ENCODE peak calls at places on chromosomes 13 and 19, in eight cellular contexts. P is activated naive CD8-positive, alpha-beta T cell treated with anti-CD3 and anti-CD28 coated beads for 36 hours; U is activated naive CD4-positive, alpha-beta T cell treated with anti-CD3 and anti-CD28 coated beads, Interleukin-2, amount 10 ng/mL, durations not matched to agents 7 days and 5 days; F is hepatocyte; A is hippocampal formation; N is stimulated activated CD4-positive, alpha-beta T cell treated with anti-CD3 and anti-CD28 coated beads, Interleukin-12 subunit alpha, Interleukin-12 subunit beta, amount 100 ng/mL, for 4 hours; W is kidney tubule cell; I is thoracic aorta. O is an unnamed sample.

GRCh38 chr13:28251462-28251861 is 113.1 kb downstream of the PAN3 start:
- DNase-seq in P (no peak), U (no peak), F (no peak), A (no peak), N (no peak), W (no peak), I (no peak), O (no peak)

GRCh38 chr13:104943331-104943730 is 1592.1 kb downstream of the EFNB2 start:
- DNase-seq in P (no peak), U (no peak), F (no peak), A (no peak), N (no peak), W (no peak), I (no peak), O (no peak)

GRCh38 chr19:38266981-38267597 is 2.7 kb downstream of the SPINT2 start:
- DNase-seq in P (no peak), U (no peak), F (peak), A (no peak), N (no peak), W (peak), I (no peak), O (no peak)

GRCh38 chr13:35923347-35923746 is 207.8 kb downstream of the DCLK1 start:
- DNase-seq in P (no peak), U (no peak), F (no peak), A (no peak), N (no peak), W (peak), I (no peak), O (no peak)

GRCh38 chr13:79307433-79307861 is 98.6 kb downstream of the RBM26 start:
- DNase-seq in P (no peak), U (no peak), F (no peak), A (no peak), N (no peak), W (peak), I (no peak), O (no peak)

GRCh38 chr19:38838208-38838985 is 6.8 kb upstream of the ECH1 start:
- DNase-seq in P (peak), U (peak), F (peak), A (no peak), N (peak), W (peak), I (no peak), O (no peak)

GRCh38 chr13:33766724-33767123 is 51.2 kb upstream of the RFC3 start:
- DNase-seq in P (no peak), U (no peak), F (no peak), A (no peak), N (no peak), W (no peak), I (no peak), O (no peak)

GRCh38 chr13:44810067-44810840 is 179.0 kb downstream of the NUFIP1 start:
- DNase-seq in P (no peak), U (no peak), F (peak), A (no peak), N (no peak), W (no peak), I (no peak), O (no peak)

GRCh38 chr13:40611004-40611403 is 55.4 kb downstream of the FOXO1 start:
- DNase-seq in P (no peak), U (no peak), F (no peak), A (no peak), N (no peak), W (no peak), I (no peak), O (no peak)

GRCh38 chr19:51783373-51783772 is 11.6 kb upstream of the FPR3 start:
- DNase-seq in P (peak), U (no peak), F (no peak), A (no peak), N (no peak), W (peak), I (no peak), O (no peak)

GRCh38 chr13:39612023-39612637 is 9.1 kb upstream of the LHFPL6 start:
- DNase-seq in P (peak), U (peak), F (peak), A (peak), N (peak), W (peak), I (peak), O (peak)

GRCh38 chr13:77728265-77728966 is 30.9 kb downstream of the SLAIN1 start:
- DNase-seq in P (no peak), U (no peak), F (no peak), A (no peak), N (no peak), W (no peak), I (no peak), O (no peak)

GRCh38 chr13:43448605-43449004 is 338.2 kb downstream of the ENOX1 start:
- DNase-seq in P (no peak), U (no peak), F (no peak), A (peak), N (no peak), W (peak), I (no peak), O (no peak)